ENCODE peak calls at places on chromosome 12, in seven cellular contexts. N is H1; J is WERI-Rb-1; W is neuronal stem cell; H is activated gamma-delta T cell treated with anti-CD3 and anti-CD28 coated beads, Interleukin-2, amount 50 U/mL, for 16 hours; V is CD8-positive, alpha-beta memory T cell; P is occipital lobe. K is an unnamed sample.

GRCh38 chr12:130695061-130695460 is 21.0 kb downstream of the RIMBP2 start:
- DNase-seq in N (no peak), J (no peak), W (no peak), H (no peak), V (no peak), P (no peak), K (no peak)

GRCh38 chr12:50101663-50102062 is 2.1 kb upstream of the GPD1 start:
- DNase-seq in N (no peak), J (peak; percentile 40), W (no peak), H (no peak), V (no peak), P (no peak), K (no peak)

GRCh38 chr12:89069431-89069830 is 282.9 kb downstream of the DUSP6 start:
- DNase-seq in N (no peak), J (no peak), W (no peak), H (no peak), V (no peak), P (no peak), K (no peak)

GRCh38 chr12:23099104-23099503 is 474.1 kb downstream of the ETNK1 start:
- DNase-seq in N (no peak), J (no peak), W (no peak), H (no peak), V (no peak), P (no peak), K (no peak)

GRCh38 chr12:114407566-114408411 is 1.8 kb upstream of the TBX5 start:
- DNase-seq in N (no peak), J (no peak), W (peak; percentile 23), H (no peak), V (no peak), P (no peak), K (no peak)

GRCh38 chr12:52245962-52246577 is 13.0 kb downstream of the KRT7 start:
- DNase-seq in N (no peak), J (no peak), W (no peak), H (no peak), V (no peak), P (no peak), K (no peak)

GRCh38 chr12:2383276-2384028 is 330.7 kb downstream of the CACNA1C start:
- DNase-seq in N (no peak), J (no peak), W (no peak), H (no peak), V (no peak), P (no peak), K (no peak)

GRCh38 chr12:4899361-4899760 is 10.3 kb upstream of the KCNA1 start:
- DNase-seq in N (no peak), J (peak; percentile 13), W (no peak), H (no peak), V (no peak), P (no peak), K (no peak)

GRCh38 chr12:19482551-19483109 is 43.3 kb downstream of the AEBP2 start:
- DNase-seq in N (peak; percentile 61), J (no peak), W (no peak), H (peak; percentile 14), V (peak; percentile 20), P (no peak), K (peak; percentile 15)

GRCh38 chr12:7916936-7917335 is 19.1 kb downstream of the SLC2A3 start:
- DNase-seq in N (no peak), J (no peak), W (no peak), H (no peak), V (no peak), P (no peak), K (no peak)

GRCh38 chr12:63151898-63152700 is 1.1 kb upstream of the AVPR1A start:
- DNase-seq in N (no peak), J (peak; percentile 74), W (peak; percentile 69), H (no peak), V (no peak), P (peak; percentile 14), K (no peak)

GRCh38 chr12:123045678-123046077 is 65.2 kb downstream of the ARL6IP4 start:
- DNase-seq in N (no peak), J (no peak), W (no peak), H (no peak), V (no peak), P (no peak), K (no peak)

GRCh38 chr12:112891093-112892024 is 15.4 kb upstream of the OAS1 start:
- DNase-seq in N (no peak), J (no peak), W (no peak), H (no peak), V (no peak), P (no peak), K (no peak)

GRCh38 chr12:26135010-26135420 is 10.2 kb upstream of the BHLHE41 start:
- DNase-seq in N (no peak), J (no peak), W (no peak), H (no peak), V (no peak), P (no peak), K (no peak)

GRCh38 chr12:109604902-109605536 is 31.4 kb downstream of the MVK start:
- DNase-seq in N (no peak), J (peak; percentile 87), W (no peak), H (no peak), V (no peak), P (no peak), K (no peak)

GRCh38 chr12:27003421-27004311 is 10.5 kb downstream of the TM7SF3 start:
- DNase-seq in N (no peak), J (peak; percentile 86), W (no peak), H (no peak), V (no peak), P (no peak), K (no peak)

GRCh38 chr12:51323317-51323960 is 535 bp downstream of the BIN2 start:
- DNase-seq in N (no peak), J (no peak), W (no peak), H (no peak), V (peak; percentile 74), P (no peak), K (peak; percentile 68)

GRCh38 chr12:100151769-100152168 is 9.1 kb upstream of the BLTP3B start:
- DNase-seq in N (no peak), J (no peak), W (no peak), H (no peak), V (no peak), P (no peak), K (no peak)

GRCh38 chr12:30794591-30795409 is 40.0 kb upstream of the CAPRIN2 start:
- DNase-seq in N (no peak), J (no peak), W (peak; percentile 23), H (no peak), V (no peak), P (no peak), K (no peak)

GRCh38 chr12:132711169-132711843 is 664 bp downstream of the PGAM5 start:
- DNase-seq in N (peak; percentile 72), J (peak; percentile 24), W (no peak), H (no peak), V (no peak), P (no peak), K (no peak)

GRCh38 chr12:62210422-62210821 is 49.8 kb upstream of the USP15 start:
- DNase-seq in N (no peak), J (peak; percentile 59), W (peak; percentile 12), H (no peak), V (peak; percentile 19), P (no peak), K (peak; percentile 18)

GRCh38 chr12:54935235-54935951 is 49.2 kb downstream of the TESPA1 start:
- DNase-seq in N (no peak), J (no peak), W (no peak), H (peak; percentile 35), V (peak; percentile 32), P (no peak), K (peak; percentile 64)

GRCh38 chr12:65903680-65904403 is 79.6 kb downstream of the HMGA2 start:
- DNase-seq in N (no peak), J (no peak), W (no peak), H (no peak), V (no peak), P (no peak), K (no peak)

GRCh38 chr12:124036117-124037109 is 63.4 kb downstream of the ZNF664 start:
- DNase-seq in N (peak; percentile 61), J (peak; percentile 43), W (peak; percentile 36), H (no peak), V (peak; percentile 31), P (peak; percentile 13), K (peak; percentile 20)

GRCh38 chr12:127809236-127809635 is 457.7 kb upstream of the TMEM132C start:
- DNase-seq in N (no peak), J (no peak), W (no peak), H (no peak), V (no peak), P (no peak), K (no peak)

GRCh38 chr12:8696402-8697100 is 1.2 kb upstream of the RIMKLB start:
- DNase-seq in N (no peak), J (no peak), W (no peak), H (no peak), V (no peak), P (no peak), K (no peak)

GRCh38 chr12:55972906-55973597 is 826 bp upstream of the RAB5B start:
- DNase-seq in N (no peak), J (no peak), W (no peak), H (no peak), V (peak; percentile 24), P (no peak), K (no peak)

GRCh38 chr12:51922762-51923505 is 15.6 kb downstream of the ACVRL1 start:
- DNase-seq in N (no peak), J (no peak), W (no peak), H (no peak), V (no peak), P (no peak), K (no peak)

GRCh38 chr12:12745576-12746211 is 28.5 kb downstream of the CDKN1B start:
- DNase-seq in N (no peak), J (peak; percentile 88), W (no peak), H (no peak), V (no peak), P (no peak), K (no peak)

GRCh38 chr12:127165567-127166392 is 1101.2 kb upstream of the TMEM132C start:
- DNase-seq in N (peak; percentile 88), J (peak; percentile 69), W (peak; percentile 90), H (peak; percentile 61), V (peak; percentile 79), P (peak; percentile 62), K (peak; percentile 77)

GRCh38 chr12:131060011-131060703 is 106.5 kb downstream of the ADGRD1 start:
- DNase-seq in N (no peak), J (no peak), W (no peak), H (no peak), V (no peak), P (no peak), K (no peak)

GRCh38 chr12:67714648-67715047 is 66.1 kb downstream of the DYRK2 start:
- DNase-seq in N (no peak), J (no peak), W (no peak), H (no peak), V (no peak), P (no peak), K (no peak)

GRCh38 chr12:93317227-93317626 is 60.5 kb upstream of the NUDT4 start:
- DNase-seq in N (no peak), J (no peak), W (no peak), H (no peak), V (no peak), P (no peak), K (no peak)

GRCh38 chr12:72296389-72296788 is 24.2 kb downstream of the TRHDE start:
- DNase-seq in N (no peak), J (no peak), W (no peak), H (no peak), V (no peak), P (no peak), K (no peak)

GRCh38 chr12:47743311-47743860 is 15.3 kb downstream of the RAPGEF3 start:
- DNase-seq in N (no peak), J (no peak), W (no peak), H (no peak), V (no peak), P (no peak), K (no peak)